ENCODE peak calls at places on chromosomes 6 and 20, in five cellular contexts. One of them, this sample, is unnamed.
A peak's percentile ranks its signal among the peaks of the same experiment; 100 is the strongest.

GRCh38 chr6:168040856-168041496 is 38.0 kb downstream of the FRMD1 start:
- DNase-seq in sigmoid colon: peak; percentile 17
- DNase-seq in HepG2: no peak
- DNase-seq in body of pancreas: no peak
- DNase-seq in naive thymus-derived CD4-positive, alpha-beta T cell: no peak
- DNase-seq in this sample: no peak

GRCh38 chr20:60372282-60372681 is 414.1 kb downstream of the CDH26 start:
- DNase-seq in sigmoid colon: no peak
- DNase-seq in naive thymus-derived CD4-positive, alpha-beta T cell: no peak
- DNase-seq in body of pancreas: no peak
- DNase-seq in HepG2: no peak
- DNase-seq in this sample: no peak

GRCh38 chr6:125053809-125054208 is 91.6 kb downstream of the RNF217 start:
- DNase-seq in naive thymus-derived CD4-positive, alpha-beta T cell: no peak
- DNase-seq in sigmoid colon: no peak
- DNase-seq in HepG2: no peak
- DNase-seq in body of pancreas: no peak
- DNase-seq in this sample: no peak

GRCh38 chr6:97151611-97152010 is 131.4 kb downstream of the MMS22L start:
- DNase-seq in sigmoid colon: no peak
- DNase-seq in naive thymus-derived CD4-positive, alpha-beta T cell: no peak
- DNase-seq in body of pancreas: no peak
- DNase-seq in HepG2: no peak
- DNase-seq in this sample: no peak

GRCh38 chr6:4587171-4587570 is 189.0 kb upstream of the CDYL start:
- DNase-seq in naive thymus-derived CD4-positive, alpha-beta T cell: no peak
- DNase-seq in sigmoid colon: no peak
- DNase-seq in body of pancreas: no peak
- DNase-seq in HepG2: no peak
- DNase-seq in this sample: no peak

GRCh38 chr6:152821525-152821924 is 70.9 kb downstream of the VIP start:
- DNase-seq in naive thymus-derived CD4-positive, alpha-beta T cell: no peak
- DNase-seq in sigmoid colon: no peak
- DNase-seq in body of pancreas: no peak
- DNase-seq in HepG2: no peak
- DNase-seq in this sample: no peak

GRCh38 chr6:167122827-167123657 is at the start of gene CCR6:
- DNase-seq in naive thymus-derived CD4-positive, alpha-beta T cell: no peak
- DNase-seq in body of pancreas: no peak
- DNase-seq in sigmoid colon: no peak
- DNase-seq in HepG2: peak; percentile 94
- DNase-seq in this sample: no peak

GRCh38 chr20:62503414-62504178 is 27.8 kb upstream of the GATA5 start:
- DNase-seq in sigmoid colon: no peak
- DNase-seq in naive thymus-derived CD4-positive, alpha-beta T cell: no peak
- DNase-seq in HepG2: no peak
- DNase-seq in body of pancreas: no peak
- DNase-seq in this sample: no peak

GRCh38 chr6:169168302-169168630 is 85.4 kb downstream of the THBS2 start:
- DNase-seq in HepG2: no peak
- DNase-seq in sigmoid colon: peak; percentile 26
- DNase-seq in naive thymus-derived CD4-positive, alpha-beta T cell: no peak
- DNase-seq in body of pancreas: no peak
- DNase-seq in this sample: no peak

GRCh38 chr6:82072113-82072512 is 175.4 kb downstream of the IBTK start:
- DNase-seq in HepG2: no peak
- DNase-seq in naive thymus-derived CD4-positive, alpha-beta T cell: no peak
- DNase-seq in body of pancreas: no peak
- DNase-seq in sigmoid colon: no peak
- DNase-seq in this sample: no peak

DNA sequence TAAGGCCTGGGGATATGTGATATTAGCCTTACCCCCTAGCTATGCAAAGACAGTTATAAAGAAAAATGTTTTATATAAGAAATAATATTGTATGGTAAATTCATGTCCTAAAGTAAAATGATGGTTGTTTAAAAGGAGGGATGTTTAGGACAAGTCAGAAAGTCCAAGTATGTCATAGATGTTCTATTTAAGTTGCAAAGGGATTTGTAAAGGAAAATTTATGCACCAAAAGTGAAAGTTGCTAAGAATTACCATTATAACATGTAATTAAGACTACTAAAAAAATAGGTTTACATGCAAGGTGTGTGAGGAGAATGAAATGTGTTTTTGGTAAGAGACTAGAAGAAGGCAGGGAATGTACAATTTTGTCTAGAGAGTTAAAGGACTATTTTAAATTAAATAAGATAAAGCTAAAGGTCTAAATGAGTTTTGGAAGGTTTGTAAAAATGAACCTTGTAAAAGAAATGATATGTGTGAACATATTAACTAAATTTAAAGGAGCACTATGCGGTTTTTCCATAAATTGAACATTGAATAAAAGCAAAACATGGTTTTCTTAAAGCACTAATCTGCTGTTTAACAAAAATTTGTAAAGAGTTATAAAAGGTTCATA is 22.7 kb upstream of the GOPC start:
- DNase-seq in HepG2: no peak
- DNase-seq in naive thymus-derived CD4-positive, alpha-beta T cell: no peak
- DNase-seq in body of pancreas: no peak
- DNase-seq in sigmoid colon: no peak
- DNase-seq in this sample: no peak
- H3K9me3 ChIP-seq in HepG2: peaks cover 45% of the 10 kb centered on the region
- H3K9me3 ChIP-seq in naive thymus-derived CD4-positive, alpha-beta T cell: no peaks in the 10 kb centered on the region
- H3K9me3 ChIP-seq in body of pancreas: no peaks in the 10 kb centered on the region
- H3K9me3 ChIP-seq in sigmoid colon: no peaks in the 10 kb centered on the region
- H3K9me3 ChIP-seq in this sample: peaks cover 3% of the 10 kb centered on the region

DNA sequence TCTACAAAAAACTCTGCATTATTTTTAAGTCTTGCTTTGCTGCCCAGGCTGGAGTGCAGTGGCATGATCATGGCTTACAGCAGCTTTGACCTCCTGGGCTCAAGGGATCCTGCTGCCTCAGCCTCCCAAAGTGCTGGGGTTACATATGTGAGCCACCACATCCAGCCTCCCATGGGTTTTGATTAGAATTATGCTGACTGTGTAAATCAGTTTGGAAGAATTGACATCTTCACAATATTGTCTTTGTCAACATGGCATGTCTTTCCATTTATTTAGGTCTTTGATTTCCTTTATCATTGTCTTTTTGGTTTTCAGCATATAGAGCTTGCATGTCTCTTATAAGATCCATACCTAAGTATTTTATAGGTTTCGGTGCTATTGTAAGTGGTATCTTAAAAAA is 13.2 kb upstream of the APCDD1L start:
- DNase-seq in sigmoid colon: peak; percentile 3
- DNase-seq in body of pancreas: no peak
- DNase-seq in HepG2: no peak
- DNase-seq in naive thymus-derived CD4-positive, alpha-beta T cell: no peak
- DNase-seq in this sample: no peak
- H3K9me3 ChIP-seq in sigmoid colon: peaks cover 22% of the 10 kb centered on the region
- H3K9me3 ChIP-seq in body of pancreas: no peaks in the 10 kb centered on the region
- H3K9me3 ChIP-seq in HepG2: peaks cover 32% of the 10 kb centered on the region
- H3K9me3 ChIP-seq in naive thymus-derived CD4-positive, alpha-beta T cell: no peaks in the 10 kb centered on the region
- H3K9me3 ChIP-seq in this sample: peaks cover 3% of the 10 kb centered on the region

DNA sequence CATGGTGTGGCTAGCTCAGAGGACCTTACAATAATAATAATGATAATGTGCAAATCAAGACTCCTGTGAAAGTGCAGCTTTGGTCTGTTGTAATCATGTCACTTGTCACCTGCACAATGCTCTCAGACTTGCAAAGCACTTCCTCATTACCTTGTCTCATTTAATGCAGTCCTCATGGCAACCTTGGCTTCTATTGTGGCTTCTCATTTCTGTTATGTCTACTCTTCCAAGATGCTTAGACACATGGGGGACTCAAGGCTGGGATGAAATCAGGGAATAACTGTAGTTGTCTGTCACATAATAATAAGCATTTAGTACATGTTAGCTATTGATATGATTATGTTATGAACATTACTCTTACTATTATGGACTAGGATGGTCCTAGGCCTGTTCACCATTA is 484.2 kb downstream of the PTPRT start:
- DNase-seq in naive thymus-derived CD4-positive, alpha-beta T cell: no peak
- DNase-seq in sigmoid colon: no peak
- DNase-seq in HepG2: no peak
- DNase-seq in body of pancreas: no peak
- DNase-seq in this sample: no peak
- H3K9me3 ChIP-seq in naive thymus-derived CD4-positive, alpha-beta T cell: no peaks in the 10 kb centered on the region
- H3K9me3 ChIP-seq in sigmoid colon: peaks cover 3% of the 10 kb centered on the region
- H3K9me3 ChIP-seq in HepG2: peaks cover 95% of the 10 kb centered on the region
- H3K9me3 ChIP-seq in body of pancreas: no peaks in the 10 kb centered on the region
- H3K9me3 ChIP-seq in this sample: no peaks in the 10 kb centered on the region

DNA sequence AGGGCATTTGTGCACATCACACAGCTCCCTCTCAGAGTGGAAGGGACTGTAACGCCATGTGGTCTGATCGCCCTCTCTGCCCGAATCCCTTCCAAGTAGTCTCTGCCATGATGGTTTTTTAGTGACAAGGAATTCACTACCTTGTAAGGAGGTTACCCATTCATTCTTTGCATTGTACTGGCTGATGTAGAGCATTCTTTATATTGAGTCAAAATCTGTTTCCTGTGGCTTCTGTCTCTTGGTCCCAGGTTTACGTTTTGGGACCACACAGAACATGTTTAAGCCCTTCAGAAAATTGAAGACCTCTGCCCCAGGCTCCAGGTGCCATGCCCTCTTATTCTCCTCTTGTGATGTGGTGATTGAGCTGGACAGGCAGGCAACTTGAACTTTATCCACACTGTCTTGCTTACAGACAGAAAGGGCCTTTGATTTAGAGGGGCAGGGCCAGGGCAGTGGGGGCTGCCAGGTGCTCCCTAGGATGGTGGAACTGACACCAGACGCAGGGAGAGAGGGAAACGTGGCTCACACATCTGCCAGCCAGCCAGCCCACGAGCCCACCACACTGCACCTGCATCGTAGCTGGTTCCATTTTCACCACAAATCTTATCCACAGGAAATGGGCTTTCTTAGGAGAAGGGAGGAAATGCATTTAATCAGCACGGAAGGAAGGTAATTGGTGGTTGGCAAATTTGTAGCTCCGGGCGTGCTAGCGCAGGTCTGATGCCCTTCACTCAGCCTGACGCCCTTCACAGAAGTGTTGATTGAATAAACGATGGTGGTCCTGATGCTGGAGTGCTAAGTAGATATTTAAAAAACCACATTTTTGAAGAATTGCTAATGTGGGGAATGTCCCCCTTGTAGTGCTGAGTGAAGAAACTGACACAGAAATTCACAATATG is 78.2 kb downstream of the TCP11 start:
- DNase-seq in HepG2: no peak
- DNase-seq in sigmoid colon: no peak
- DNase-seq in body of pancreas: no peak
- DNase-seq in naive thymus-derived CD4-positive, alpha-beta T cell: no peak
- DNase-seq in this sample: no peak
- H3K9me3 ChIP-seq in HepG2: no peaks in the 10 kb centered on the region
- H3K9me3 ChIP-seq in sigmoid colon: no peaks in the 10 kb centered on the region
- H3K9me3 ChIP-seq in body of pancreas: no peaks in the 10 kb centered on the region
- H3K9me3 ChIP-seq in naive thymus-derived CD4-positive, alpha-beta T cell: no peaks in the 10 kb centered on the region
- H3K9me3 ChIP-seq in this sample: no peaks in the 10 kb centered on the region

This sample was measured in T-helper 17 cell.